ENCODE peak calls at places on chromosomes 12 and 14, in eight cellular contexts. M is fibroblast of the aortic adventitia, A is lower lobe of right lung, X is uterus, L is A549, H is AG10803, Q is osteoblast, Y is BE2C. R is an unnamed sample.

GRCh38 chr12:79689477-79690155 is 1.1 kb downstream of the PAWR start:
- DNase-seq in M (peak; percentile 50), A (peak; percentile 68), X (peak; percentile 40), L (peak; percentile 38), H (peak; percentile 49), Q (peak; percentile 86), Y (peak; percentile 10), R (peak; percentile 67)

GRCh38 chr14:32399920-32400319 is 70.8 kb downstream of the AKAP6 start:
- DNase-seq in M (no peak), A (no peak), X (no peak), L (no peak), H (no peak), Q (no peak), Y (no peak), R (no peak)

GRCh38 chr12:89874146-89874545 is 165.5 kb upstream of the ATP2B1 start:
- DNase-seq in M (peak; percentile 43), A (no peak), X (no peak), L (no peak), H (peak; percentile 12), Q (no peak), Y (no peak), R (no peak)

GRCh38 chr12:131896080-131896810 is 1.8 kb downstream of the ULK1 start:
- DNase-seq in M (peak; percentile 89), A (peak; percentile 95), X (peak; percentile 85), L (peak; percentile 95), H (peak; percentile 89), Q (peak; percentile 100), Y (peak; percentile 91), R (peak; percentile 94)

GRCh38 chr12:26853303-26854027 is 20.5 kb upstream of the ITPR2 start:
- DNase-seq in M (peak; percentile 75), A (peak; percentile 79), X (peak; percentile 52), L (peak; percentile 76), H (peak; percentile 60), Q (peak; percentile 27), Y (peak; percentile 72), R (peak; percentile 74)

GRCh38 chr12:90167501-90167900 is 458.9 kb upstream of the ATP2B1 start:
- DNase-seq in M (no peak), A (no peak), X (no peak), L (no peak), H (no peak), Q (no peak), Y (no peak), R (no peak)

GRCh38 chr12:64268409-64268808 is 46.3 kb upstream of the KICS2 start:
- DNase-seq in M (no peak), A (no peak), X (no peak), L (no peak), H (no peak), Q (no peak), Y (no peak), R (no peak)

GRCh38 chr12:119207161-119207560 is 28.4 kb downstream of the HSPB8 start:
- DNase-seq in M (no peak), A (no peak), X (no peak), L (no peak), H (no peak), Q (no peak), Y (no peak), R (no peak)

GRCh38 chr12:12909228-12909994 is 18.0 kb downstream of the GPRC5A start:
- DNase-seq in M (no peak), A (no peak), X (no peak), L (no peak), H (no peak), Q (no peak), Y (no peak), R (no peak)

GRCh38 chr12:108777156-108777555 is 45.8 kb upstream of the CORO1C start:
- DNase-seq in M (no peak), A (no peak), X (no peak), L (no peak), H (no peak), Q (no peak), Y (no peak), R (no peak)

GRCh38 chr12:117193903-117194302 is 3.6 kb upstream of the FBXO21 start:
- DNase-seq in M (no peak), A (no peak), X (no peak), L (no peak), H (no peak), Q (no peak), Y (no peak), R (no peak)

GRCh38 chr12:48681416-48681737 is 661 bp downstream of the KANSL2 start:
- DNase-seq in M (no peak), A (no peak), X (no peak), L (peak; percentile 39), H (peak; percentile 9), Q (peak; percentile 80), Y (no peak), R (peak; percentile 25)

GRCh38 chr14:67735361-67735921 is 33.8 kb downstream of the RDH12 start:
- DNase-seq in M (no peak), A (no peak), X (no peak), L (no peak), H (no peak), Q (no peak), Y (no peak), R (no peak)

GRCh38 chr12:70645494-70646317 is 8.5 kb upstream of the PTPRB start:
- DNase-seq in M (peak; percentile 94), A (peak; percentile 57), X (no peak), L (peak; percentile 60), H (peak; percentile 92), Q (no peak), Y (peak; percentile 16), R (no peak)

GRCh38 chr14:74501135-74501614 is 7.6 kb downstream of the ISCA2 start:
- DNase-seq in M (peak; percentile 77), A (peak; percentile 83), X (peak; percentile 88), L (peak; percentile 49), H (peak; percentile 71), Q (peak; percentile 94), Y (peak; percentile 85), R (no peak)

GRCh38 chr14:57617510-57617909 is 123.9 kb upstream of the CCDC198 start:
- DNase-seq in M (no peak), A (no peak), X (no peak), L (no peak), H (no peak), Q (no peak), Y (no peak), R (no peak)

GRCh38 chr12:77842430-77842829 is 11.7 kb downstream of the NAV3 start:
- DNase-seq in M (no peak), A (no peak), X (no peak), L (no peak), H (no peak), Q (no peak), Y (no peak), R (no peak)

GRCh38 chr12:115947696-115948062 is 329.8 kb downstream of the MED13L start:
- DNase-seq in M (no peak), A (no peak), X (no peak), L (no peak), H (no peak), Q (no peak), Y (no peak), R (no peak)
- TF ChIP-seq CTCF in M (peak; percentile 20), A (no peak), X (no peak), L (no peak), H (peak; percentile 24), Q (no peak), Y (peak; percentile 32), R (no peak)

GRCh38 chr14:102770147-102770909 is 6.9 kb upstream of the TRAF3 start:
- DNase-seq in M (no peak), A (peak; percentile 39), X (no peak), L (no peak), H (no peak), Q (no peak), Y (no peak), R (no peak)

GRCh38 chr14:102770910-102771543 is 6.2 kb upstream of the TRAF3 start:
- DNase-seq in M (no peak), A (peak; percentile 35), X (no peak), L (no peak), H (no peak), Q (peak; percentile 55), Y (no peak), R (no peak)

GRCh38 chr14:102774391-102775153 is 2.7 kb upstream of the TRAF3 start:
- DNase-seq in M (peak; percentile 83), A (no peak), X (peak; percentile 42), L (peak; percentile 86), H (peak; percentile 70), Q (peak; percentile 97), Y (peak; percentile 64), R (peak; percentile 89)

GRCh38 chr14:102775855-102776760 is 1.1 kb upstream of the TRAF3 start:
- DNase-seq in M (peak; percentile 73), A (no peak), X (peak; percentile 32), L (no peak), H (peak; percentile 69), Q (peak; percentile 99), Y (peak; percentile 20), R (peak; percentile 67)

DNA sequence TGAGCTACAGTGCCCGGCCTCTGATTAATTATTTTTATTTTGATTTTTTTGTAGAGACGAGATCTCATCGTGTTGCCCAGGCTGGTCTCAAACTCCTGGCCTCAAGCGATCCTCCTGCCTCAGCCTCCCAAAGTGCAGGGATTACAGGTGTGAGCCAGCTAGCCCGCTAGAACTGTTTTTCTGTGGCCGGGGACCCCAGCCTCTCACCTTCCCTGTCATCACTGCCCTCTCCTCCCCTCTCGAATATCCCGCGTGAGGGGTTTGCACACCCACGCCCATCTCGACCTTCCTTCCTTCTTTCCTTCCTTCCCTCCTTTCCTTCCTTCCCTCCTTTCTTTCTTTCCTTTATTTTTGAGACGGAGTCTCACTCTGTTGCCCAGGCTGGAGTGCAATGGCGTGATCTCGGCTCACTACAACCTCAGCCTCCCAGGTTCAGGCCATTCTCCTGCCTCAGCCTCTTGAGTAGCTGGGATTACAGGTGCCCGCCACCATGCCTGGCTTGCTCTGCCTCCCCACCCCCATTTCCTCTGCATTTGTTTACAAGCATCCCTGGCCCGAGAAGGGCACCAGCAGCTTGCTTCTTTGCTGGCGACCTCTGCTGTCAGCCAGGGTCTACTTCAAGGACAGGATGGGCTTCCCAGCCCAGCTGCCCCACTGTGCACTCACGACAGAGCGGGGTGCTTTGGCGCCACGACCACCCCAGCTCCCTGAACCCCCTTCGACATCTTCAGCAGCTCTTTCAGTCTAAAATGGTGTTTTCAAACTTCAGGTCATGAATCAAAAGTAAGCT is 4.3 kb upstream of the TRAF3 start:
- DNase-seq in M (no peak), A (peak; percentile 14), X (no peak), L (no peak), H (no peak), Q (peak; percentile 88), Y (peak; percentile 69), R (no peak)
- TF ChIP-seq CTCF in M (no peak), A (no peak), X (no peak), L (peak; percentile 37), H (peak; percentile 12), Q (no peak), Y (peak; percentile 53), R (peak; percentile 63)

DNA sequence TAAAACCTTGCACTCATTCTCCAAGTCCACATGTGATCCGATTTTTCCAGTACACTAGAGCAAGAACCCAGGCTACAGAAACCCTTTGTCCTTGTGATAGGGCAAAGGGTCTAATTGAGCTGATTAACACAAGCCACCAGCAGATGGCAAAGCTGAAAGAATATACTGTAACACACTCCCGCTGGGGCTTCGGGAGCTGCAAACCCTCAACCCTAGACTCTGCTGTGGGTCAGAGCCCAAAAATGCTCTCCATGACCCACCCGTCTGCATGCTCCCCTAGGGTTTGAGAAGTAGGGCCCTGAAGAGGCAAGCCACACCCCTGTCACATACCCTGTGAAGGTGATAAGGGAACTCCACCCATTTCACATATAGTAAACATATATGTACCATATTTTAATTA is 33.6 kb upstream of the PCNX1 start:
- DNase-seq in M (no peak), A (no peak), X (no peak), L (no peak), H (no peak), Q (no peak), Y (no peak), R (no peak)
- TF ChIP-seq CTCF in M (no peak), A (no peak), X (no peak), L (no peak), H (peak; percentile 22), Q (peak; percentile 10), Y (peak; percentile 9), R (no peak)

GRCh38 chr12:110932048-110932447 is 11.7 kb upstream of the MYL2 start:
- DNase-seq in M (no peak), A (no peak), X (no peak), L (no peak), H (no peak), Q (no peak), Y (no peak), R (no peak)
- TF ChIP-seq CTCF in M (peak; percentile 35), A (no peak), X (no peak), L (peak; percentile 50), H (peak; percentile 7), Q (peak; percentile 41), Y (peak; percentile 47), R (peak; percentile 39)